ENCODE peak calls at places on chromosome 3, in eight cellular contexts. N, W, O, A, K, Y, L and G are unnamed samples.

GRCh38 chr3:61650276-61650675 is 88.9 kb downstream of the PTPRG start:
- DNase-seq in K (peak), N (no peak), W (peak), L (peak), Y (peak), O (peak), A (no peak), G (no peak)

GRCh38 chr3:107953707-107954106 is 137.1 kb downstream of the CD47 start:
- DNase-seq in O (no peak), N (no peak), A (no peak), W (no peak), Y (no peak), L (no peak), K (no peak), G (peak)

GRCh38 chr3:52851348-52851747 is 16.5 kb upstream of the MUSTN1 start:
- DNase-seq in N (peak), Y (no peak), O (no peak), K (no peak), A (no peak), L (peak), W (no peak), G (peak)

GRCh38 chr3:87209115-87209514 is 18.0 kb upstream of the CHMP2B start:
- DNase-seq in O (no peak), K (no peak), N (no peak), Y (no peak), W (no peak), L (no peak), A (no peak), G (peak)

GRCh38 chr3:150733936-150734794 is 28.8 kb downstream of the SIAH2 start:
- DNase-seq in K (no peak), Y (no peak), W (no peak), O (no peak), N (no peak), L (no peak), A (no peak), G (peak)

GRCh38 chr3:186540444-186541226 is 3.5 kb downstream of the CRYGS start:
- DNase-seq in Y (peak), A (no peak), K (peak), O (peak), L (peak), W (peak), N (no peak), G (peak)

GRCh38 chr3:81442758-81443456 is 318.5 kb downstream of the GBE1 start:
- DNase-seq in Y (no peak), L (no peak), W (no peak), O (no peak), N (no peak), K (no peak), A (no peak), G (no peak)

GRCh38 chr3:109882144-109882543 is 544.8 kb upstream of the DPPA4 start:
- DNase-seq in K (no peak), L (no peak), Y (no peak), W (no peak), O (no peak), N (no peak), A (no peak), G (no peak)

GRCh38 chr3:49805884-49806701 is 3.0 kb downstream of the INKA1 start:
- DNase-seq in W (no peak), Y (no peak), O (peak), L (no peak), K (peak), N (no peak), A (no peak), G (peak)

GRCh38 chr3:188202358-188203138 is 48.6 kb downstream of the LPP start:
- DNase-seq in N (no peak), W (no peak), Y (no peak), O (no peak), L (no peak), A (no peak), K (no peak), G (peak)

GRCh38 chr3:69406156-69406555 is 20.3 kb upstream of the FRMD4B start:
- DNase-seq in L (no peak), N (no peak), Y (no peak), A (no peak), W (no peak), K (no peak), O (no peak), G (no peak)

GRCh38 chr3:57680046-57680445 is 12.8 kb downstream of the DENND6A start:
- DNase-seq in O (no peak), K (no peak), N (no peak), Y (no peak), L (no peak), W (no peak), A (no peak), G (no peak)

GRCh38 chr3:14461748-14462324 is 59.4 kb downstream of the SLC6A6 start:
- DNase-seq in Y (peak), A (no peak), W (no peak), N (peak), O (no peak), K (no peak), L (peak), G (peak)

GRCh38 chr3:124969963-124970722 is 35.6 kb upstream of the MUC13 start:
- DNase-seq in N (no peak), L (no peak), Y (no peak), O (no peak), A (no peak), K (no peak), W (no peak), G (no peak)

GRCh38 chr3:123046262-123046873 is 18.8 kb upstream of the SEMA5B start:
- DNase-seq in Y (no peak), W (no peak), K (no peak), O (no peak), A (no peak), L (no peak), N (no peak), G (no peak)

GRCh38 chr3:4856564-4856963 is 122.7 kb upstream of the BHLHE40 start:
- DNase-seq in O (no peak), A (no peak), Y (peak), K (no peak), W (no peak), L (no peak), N (no peak), G (no peak)

GRCh38 chr3:14841836-14842235 is 23.1 kb downstream of the FGD5 start:
- DNase-seq in O (peak), K (no peak), L (no peak), W (no peak), A (no peak), Y (no peak), N (no peak), G (no peak)

GRCh38 chr3:48747703-48748102 is 30.7 kb upstream of the IP6K2 start:
- DNase-seq in W (no peak), K (no peak), O (no peak), Y (peak), A (no peak), L (no peak), N (no peak), G (no peak)

GRCh38 chr3:58824285-58824684 is 157.7 kb upstream of the FAM3D start:
- DNase-seq in A (no peak), Y (no peak), W (no peak), L (peak), K (no peak), O (no peak), N (no peak), G (peak)

GRCh38 chr3:127738192-127738840 is 65.6 kb downstream of the ABTB1 start:
- DNase-seq in W (no peak), A (no peak), Y (peak), K (no peak), L (peak), O (no peak), N (no peak), G (no peak)

GRCh38 chr3:115254492-115255196 is 107.6 kb upstream of the ZBTB20 start:
- DNase-seq in Y (no peak), O (peak), W (no peak), K (no peak), L (no peak), A (no peak), N (no peak), G (no peak)

GRCh38 chr3:33428812-33429211 is 11.4 kb downstream of the UBP1 start:
- DNase-seq in Y (no peak), O (no peak), K (no peak), N (no peak), A (no peak), W (no peak), L (no peak), G (no peak)

GRCh38 chr3:158702815-158703481 is 29.3 kb downstream of the RARRES1 start:
- DNase-seq in A (no peak), Y (no peak), W (no peak), N (no peak), O (no peak), K (no peak), L (no peak), G (no peak)

GRCh38 chr3:194042947-194043346 is 93.0 kb upstream of the HES1 start:
- DNase-seq in L (no peak), A (no peak), N (no peak), W (no peak), Y (no peak), O (no peak), K (no peak), G (no peak)

GRCh38 chr3:58260261-58260731 is 22.7 kb downstream of the ABHD6 start:
- DNase-seq in W (no peak), K (no peak), A (no peak), L (no peak), Y (no peak), O (no peak), N (no peak), G (no peak)

GRCh38 chr3:171459130-171459941 is 869 bp downstream of the TNIK start:
- DNase-seq in O (peak), A (no peak), L (peak), Y (peak), K (no peak), W (no peak), N (no peak), G (peak)

GRCh38 chr3:119403201-119403600 is 60.2 kb downstream of the TMEM39A start:
- DNase-seq in O (no peak), L (no peak), A (no peak), K (no peak), N (no peak), W (no peak), Y (no peak), G (no peak)

GRCh38 chr3:72334681-72335457 is 513.4 kb downstream of the SHQ1 start:
- DNase-seq in O (no peak), K (no peak), W (no peak), A (no peak), L (no peak), N (no peak), Y (no peak), G (no peak)

GRCh38 chr3:139937674-139938279 is 2.8 kb downstream of the CLSTN2 start:
- DNase-seq in Y (no peak), A (no peak), L (peak), N (no peak), K (peak), W (peak), O (no peak), G (peak)

GRCh38 chr3:359672-360071 is 163.1 kb downstream of the CHL1 start:
- DNase-seq in L (no peak), K (no peak), O (no peak), N (no peak), Y (no peak), A (no peak), W (no peak), G (no peak)

GRCh38 chr3:20064796-20065564 is 24.7 kb downstream of the KAT2B start:
- DNase-seq in W (no peak), K (no peak), N (no peak), A (no peak), O (no peak), L (no peak), Y (no peak), G (peak)

GRCh38 chr3:112086018-112086854 is at the start of gene C3orf52:
- DNase-seq in Y (peak), A (no peak), L (peak), O (peak), N (peak), W (peak), K (peak), G (peak)

DNA sequence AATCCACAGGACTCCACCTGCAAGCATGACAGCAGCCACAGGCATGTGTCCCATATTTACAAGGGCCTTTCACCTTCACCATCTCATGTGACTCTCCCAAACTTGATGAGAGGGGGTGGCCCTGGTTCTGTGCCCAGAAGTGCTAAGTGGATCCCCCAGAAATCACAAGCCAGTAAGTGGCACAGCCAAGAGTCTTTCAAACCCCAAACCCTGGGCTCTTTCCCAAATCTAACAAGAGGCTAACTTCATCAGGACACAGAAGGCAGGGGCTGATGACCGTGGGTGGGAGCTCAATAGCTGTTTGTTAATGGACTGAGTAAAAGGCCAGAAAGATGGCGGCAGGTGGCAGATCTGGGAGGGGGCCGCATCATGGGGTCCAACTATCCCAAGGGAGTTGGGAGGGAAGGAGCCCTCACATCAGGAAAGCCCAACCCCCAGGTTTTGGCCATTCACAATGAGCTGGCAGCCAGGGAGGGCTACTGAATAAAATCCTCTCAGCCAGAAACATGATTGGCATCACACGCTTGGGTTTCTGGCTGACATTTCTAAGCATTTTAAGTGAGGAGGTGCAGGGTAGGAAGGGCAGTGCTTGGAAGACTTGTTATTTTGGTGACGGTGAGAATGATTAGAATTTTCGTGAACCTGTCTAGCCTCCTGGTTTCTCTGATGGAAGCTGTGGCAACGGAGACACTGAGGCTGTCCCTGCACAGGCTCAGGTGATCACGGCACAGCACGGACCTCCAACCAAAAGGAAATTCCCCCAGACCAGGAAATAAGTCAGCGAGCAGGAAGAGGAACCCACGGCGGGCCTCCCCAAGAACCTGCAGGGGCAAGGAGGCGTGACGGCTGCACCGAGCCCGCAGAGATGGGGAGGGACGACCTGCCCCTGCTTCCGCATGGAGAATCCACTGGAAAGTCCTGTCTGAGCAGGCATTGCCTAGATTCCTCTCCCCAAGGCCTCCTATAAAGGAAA is 109.3 kb downstream of the OXNAD1 start:
- DNase-seq in L (no peak), W (no peak), N (no peak), Y (no peak), O (no peak), K (no peak), A (no peak), G (no peak)
- TF ChIP-seq POLR2A in L (no peak), W (no peak), N (no peak), Y (no peak), O (no peak), K (no peak), A (no peak), G (no peak)

DNA sequence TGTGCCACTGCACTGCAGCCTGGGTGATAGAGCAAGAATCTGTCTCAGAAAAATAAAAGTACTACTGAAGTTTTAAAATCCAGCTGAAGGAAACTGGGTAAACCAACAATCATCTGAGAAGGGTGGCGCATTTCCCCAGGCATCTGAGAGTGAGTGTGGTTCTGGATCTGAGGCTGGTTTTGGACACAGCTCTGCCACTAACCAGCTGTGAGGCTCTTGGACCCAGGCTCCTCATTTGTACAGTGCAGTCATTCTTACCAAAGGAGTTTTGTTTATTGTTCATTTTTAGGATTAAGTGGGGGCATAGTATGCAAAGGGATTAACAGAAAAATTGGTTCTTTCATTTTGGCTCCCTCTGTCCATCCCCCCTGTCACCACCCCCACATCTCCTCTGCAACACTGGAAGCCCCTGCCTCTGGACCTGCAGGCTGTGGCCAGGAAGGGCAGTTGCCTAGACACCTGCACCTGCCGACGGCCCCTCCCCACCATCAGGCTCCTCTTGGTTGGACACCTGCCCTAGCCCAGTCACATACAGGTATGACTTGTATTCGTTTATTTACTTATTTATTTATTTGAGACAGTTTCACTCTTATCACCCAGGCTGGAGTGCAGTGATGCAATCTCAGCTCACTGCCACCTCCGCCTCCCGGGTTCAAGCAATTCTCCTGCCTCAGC is 8.8 kb downstream of the NUP210 start:
- DNase-seq in W (no peak), A (no peak), Y (no peak), O (peak), N (no peak), L (no peak), K (no peak), G (no peak)
- TF ChIP-seq POLR2A in W (no peak), A (no peak), Y (no peak), O (no peak), N (no peak), L (no peak), K (no peak), G (no peak)

DNA sequence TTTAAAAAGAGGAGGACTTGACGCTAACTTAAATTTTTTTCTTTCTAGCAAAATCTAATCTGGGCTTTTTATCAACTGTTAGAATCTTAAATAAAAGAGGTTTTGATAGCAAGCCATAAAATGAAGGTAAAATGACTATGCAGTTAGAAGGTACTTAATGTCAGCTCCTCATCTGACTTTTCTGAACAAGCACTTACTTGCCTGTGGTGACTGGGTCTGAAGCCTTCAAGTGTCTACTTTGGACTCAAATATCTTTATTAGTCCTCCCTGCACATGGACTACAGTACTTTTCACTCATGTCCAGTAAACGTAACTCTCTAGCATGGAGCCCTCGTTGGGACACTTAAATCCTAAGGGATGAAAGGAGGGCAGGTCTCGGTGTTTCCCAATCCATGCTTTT is 135.9 kb downstream of the P2RY1 start:
- DNase-seq in N (no peak), L (no peak), W (no peak), Y (no peak), A (no peak), O (no peak), K (no peak), G (no peak)
- TF ChIP-seq POLR2A in N (no peak), L (no peak), W (no peak), Y (no peak), A (no peak), O (no peak), K (no peak), G (no peak)

GRCh38 chr3:47010910-47011309 is 31.4 kb downstream of the NBEAL2 start:
- DNase-seq in Y (no peak), W (no peak), O (peak), N (no peak), A (no peak), K (no peak), L (no peak), G (no peak)

GRCh38 chr3:47010050-47010712 is 30.7 kb downstream of the NBEAL2 start:
- DNase-seq in Y (no peak), K (no peak), N (no peak), A (no peak), O (peak), W (no peak), L (peak), G (no peak)

GRCh38 chr3:47008851-47009224 is 29.4 kb downstream of the NBEAL2 start:
- DNase-seq in Y (no peak), O (no peak), A (no peak), W (no peak), L (no peak), N (no peak), K (peak), G (no peak)

GRCh38 chr3:47008258-47008671 is 28.8 kb downstream of the NBEAL2 start:
- DNase-seq in A (no peak), L (no peak), O (peak), N (no peak), Y (no peak), W (no peak), K (peak), G (no peak)

GRCh38 chr3:47009225-47010049 is 30.0 kb downstream of the NBEAL2 start:
- DNase-seq in N (peak), Y (peak), W (peak), L (peak), O (peak), A (no peak), K (peak), G (peak)
- TF ChIP-seq POLR2A in N (no peak), Y (peak), W (peak), L (peak), O (peak), A (peak), K (no peak), G (peak)

DNA sequence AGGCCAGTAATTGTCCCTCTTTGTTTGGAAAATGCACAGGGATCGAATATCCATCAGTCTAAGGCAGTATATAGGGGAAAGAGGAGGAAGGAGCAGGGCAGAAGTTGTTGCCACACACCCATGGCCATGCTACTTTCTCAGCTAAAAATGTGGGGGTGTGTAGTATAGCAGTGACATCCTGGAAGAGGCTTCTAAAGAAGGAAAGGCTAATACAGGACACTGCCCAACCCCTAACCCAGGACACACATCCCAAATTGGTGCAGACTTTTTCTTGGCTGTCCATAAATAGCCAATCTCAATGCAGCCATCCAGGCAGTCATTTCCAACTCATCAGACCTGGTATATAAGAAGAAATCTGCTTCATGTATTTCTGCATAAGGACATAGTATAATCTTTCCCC is 33.1 kb upstream of the LRRN1 start:
- DNase-seq in Y (no peak), W (no peak), N (no peak), L (no peak), A (no peak), O (no peak), K (no peak), G (no peak)
- TF ChIP-seq POLR2A in Y (no peak), W (no peak), N (no peak), L (no peak), A (no peak), O (no peak), K (no peak), G (no peak)

GRCh38 chr3:10247679-10248183 is 528 bp upstream of the TATDN2 start:
- DNase-seq in W (no peak), N (no peak), K (no peak), L (no peak), A (no peak), O (no peak), Y (peak), G (no peak)

GRCh38 chr3:10251006-10251405 is 2.7 kb downstream of the TATDN2 start:
- DNase-seq in O (no peak), K (no peak), W (no peak), A (no peak), Y (no peak), L (no peak), N (no peak), G (no peak)

GRCh38 chr3:10249833-10250232 is 1.6 kb downstream of the TATDN2 start:
- DNase-seq in Y (no peak), L (no peak), A (no peak), K (no peak), W (no peak), N (no peak), O (no peak), G (no peak)

GRCh38 chr3:10248984-10249748 is 907 bp downstream of the TATDN2 start:
- DNase-seq in A (no peak), W (no peak), O (peak), N (peak), K (no peak), L (peak), Y (peak), G (peak)

GRCh38 chr3:10248184-10248983 is at the start of gene TATDN2:
- DNase-seq in O (peak), A (peak), K (peak), W (peak), N (peak), L (peak), Y (peak), G (peak)
- TF ChIP-seq POLR2A in O (peak), A (peak), K (no peak), W (peak), N (peak), L (peak), Y (peak), G (peak)